ENCODE peak calls at places on chromosomes 13 and 19, in eight cellular contexts. One of them, this sample, is unnamed. For H3K9me3, the result is how much of the 10 kb centered on the place peaks cover.

GRCh38 chr13:114222461-114222968 is 12.2 kb upstream of the CDC16 start:
- DNase-seq in fibroblast of lung: peak
- DNase-seq in thoracic aorta: no peak
- DNase-seq in cardiac muscle cell: peak
- DNase-seq in stomach: no peak
- DNase-seq in heart right ventricle: peak
- DNase-seq in CD4-positive, CD25-positive, alpha-beta regulatory T cell: no peak
- DNase-seq in IMR-90: peak
- DNase-seq in this sample: no peak

GRCh38 chr19:55156202-55157063 is 1.1 kb downstream of the TNNI3 start:
- DNase-seq in heart right ventricle: peak
- DNase-seq in CD4-positive, CD25-positive, alpha-beta regulatory T cell: no peak
- DNase-seq in stomach: peak
- DNase-seq in cardiac muscle cell: peak
- DNase-seq in IMR-90: peak
- DNase-seq in thoracic aorta: no peak
- DNase-seq in fibroblast of lung: peak
- DNase-seq in this sample: peak

GRCh38 chr13:33678906-33679657 is 138.9 kb upstream of the RFC3 start:
- DNase-seq in stomach: peak
- DNase-seq in fibroblast of lung: peak
- DNase-seq in thoracic aorta: peak
- DNase-seq in CD4-positive, CD25-positive, alpha-beta regulatory T cell: peak
- DNase-seq in cardiac muscle cell: no peak
- DNase-seq in heart right ventricle: peak
- DNase-seq in IMR-90: peak
- DNase-seq in this sample: no peak

GRCh38 chr13:32117696-32118095 is 86.1 kb downstream of the FRY start:
- DNase-seq in IMR-90: peak
- DNase-seq in thoracic aorta: peak
- DNase-seq in fibroblast of lung: no peak
- DNase-seq in stomach: peak
- DNase-seq in heart right ventricle: peak
- DNase-seq in cardiac muscle cell: no peak
- DNase-seq in CD4-positive, CD25-positive, alpha-beta regulatory T cell: no peak
- DNase-seq in this sample: no peak

GRCh38 chr19:802888-803561 is 5.8 kb downstream of the PTBP1 start:
- DNase-seq in stomach: no peak
- DNase-seq in fibroblast of lung: peak
- DNase-seq in heart right ventricle: no peak
- DNase-seq in cardiac muscle cell: peak
- DNase-seq in IMR-90: no peak
- DNase-seq in CD4-positive, CD25-positive, alpha-beta regulatory T cell: no peak
- DNase-seq in thoracic aorta: no peak
- DNase-seq in this sample: no peak

GRCh38 chr19:49149652-49150105 is 5.5 kb downstream of the HRC start:
- DNase-seq in stomach: peak
- DNase-seq in heart right ventricle: peak
- DNase-seq in cardiac muscle cell: peak
- DNase-seq in IMR-90: peak
- DNase-seq in fibroblast of lung: peak
- DNase-seq in thoracic aorta: no peak
- DNase-seq in CD4-positive, CD25-positive, alpha-beta regulatory T cell: no peak
- DNase-seq in this sample: peak

GRCh38 chr19:57587529-57587928 is 3.6 kb downstream of the ZIK1 start:
- DNase-seq in stomach: no peak
- DNase-seq in heart right ventricle: no peak
- DNase-seq in IMR-90: peak
- DNase-seq in fibroblast of lung: peak
- DNase-seq in thoracic aorta: no peak
- DNase-seq in cardiac muscle cell: no peak
- DNase-seq in CD4-positive, CD25-positive, alpha-beta regulatory T cell: no peak
- DNase-seq in this sample: no peak

GRCh38 chr19:1284293-1284978 is 1.2 kb upstream of the EFNA2 start:
- DNase-seq in IMR-90: no peak
- DNase-seq in cardiac muscle cell: no peak
- DNase-seq in CD4-positive, CD25-positive, alpha-beta regulatory T cell: no peak
- DNase-seq in thoracic aorta: no peak
- DNase-seq in stomach: no peak
- DNase-seq in fibroblast of lung: no peak
- DNase-seq in heart right ventricle: no peak
- DNase-seq in this sample: no peak

GRCh38 chr13:79869326-79869725 is 388.4 kb downstream of the NDFIP2 start:
- DNase-seq in stomach: no peak
- DNase-seq in cardiac muscle cell: no peak
- DNase-seq in heart right ventricle: no peak
- DNase-seq in thoracic aorta: no peak
- DNase-seq in fibroblast of lung: peak
- DNase-seq in CD4-positive, CD25-positive, alpha-beta regulatory T cell: no peak
- DNase-seq in IMR-90: peak
- DNase-seq in this sample: peak

GRCh38 chr19:54317108-54317964 is 4.4 kb upstream of the LILRA5 start:
- DNase-seq in IMR-90: no peak
- DNase-seq in cardiac muscle cell: no peak
- DNase-seq in stomach: no peak
- DNase-seq in thoracic aorta: no peak
- DNase-seq in heart right ventricle: no peak
- DNase-seq in fibroblast of lung: no peak
- DNase-seq in CD4-positive, CD25-positive, alpha-beta regulatory T cell: no peak
- DNase-seq in this sample: no peak

GRCh38 chr13:20404488-20405222 is 121.0 kb downstream of the CRYL1 start:
- DNase-seq in cardiac muscle cell: no peak
- DNase-seq in stomach: peak
- DNase-seq in fibroblast of lung: no peak
- DNase-seq in CD4-positive, CD25-positive, alpha-beta regulatory T cell: no peak
- DNase-seq in heart right ventricle: no peak
- DNase-seq in IMR-90: no peak
- DNase-seq in thoracic aorta: no peak
- DNase-seq in this sample: no peak

GRCh38 chr13:114049026-114049425 is 75.2 kb upstream of the C13orf46 start:
- DNase-seq in cardiac muscle cell: no peak
- DNase-seq in CD4-positive, CD25-positive, alpha-beta regulatory T cell: no peak
- DNase-seq in fibroblast of lung: no peak
- DNase-seq in heart right ventricle: no peak
- DNase-seq in stomach: no peak
- DNase-seq in IMR-90: no peak
- DNase-seq in thoracic aorta: no peak
- DNase-seq in this sample: no peak

GRCh38 chr19:15108845-15109767 is 1.9 kb downstream of the SYDE1 start:
- DNase-seq in stomach: no peak
- DNase-seq in CD4-positive, CD25-positive, alpha-beta regulatory T cell: no peak
- DNase-seq in heart right ventricle: no peak
- DNase-seq in IMR-90: no peak
- DNase-seq in cardiac muscle cell: no peak
- DNase-seq in thoracic aorta: no peak
- DNase-seq in fibroblast of lung: no peak
- DNase-seq in this sample: no peak

GRCh38 chr19:51002542-51003311 is 1.3 kb upstream of the KLK8 start:
- DNase-seq in CD4-positive, CD25-positive, alpha-beta regulatory T cell: no peak
- DNase-seq in thoracic aorta: no peak
- DNase-seq in cardiac muscle cell: peak
- DNase-seq in stomach: no peak
- DNase-seq in heart right ventricle: no peak
- DNase-seq in fibroblast of lung: no peak
- DNase-seq in IMR-90: no peak
- DNase-seq in this sample: peak

GRCh38 chr13:73599232-73600128 is 534.7 kb downstream of the KLF12 start:
- DNase-seq in IMR-90: no peak
- DNase-seq in cardiac muscle cell: no peak
- DNase-seq in heart right ventricle: no peak
- DNase-seq in thoracic aorta: no peak
- DNase-seq in stomach: no peak
- DNase-seq in CD4-positive, CD25-positive, alpha-beta regulatory T cell: no peak
- DNase-seq in fibroblast of lung: no peak
- DNase-seq in this sample: no peak

GRCh38 chr13:74920361-74920760 is 561.6 kb downstream of the TBC1D4 start:
- DNase-seq in CD4-positive, CD25-positive, alpha-beta regulatory T cell: no peak
- DNase-seq in heart right ventricle: no peak
- DNase-seq in cardiac muscle cell: no peak
- DNase-seq in IMR-90: no peak
- DNase-seq in thoracic aorta: no peak
- DNase-seq in stomach: no peak
- DNase-seq in fibroblast of lung: no peak
- DNase-seq in this sample: peak

GRCh38 chr19:16599655-16600346 is 27.6 kb upstream of the SLC35E1 start:
- DNase-seq in stomach: no peak
- DNase-seq in IMR-90: no peak
- DNase-seq in heart right ventricle: no peak
- DNase-seq in fibroblast of lung: no peak
- DNase-seq in CD4-positive, CD25-positive, alpha-beta regulatory T cell: no peak
- DNase-seq in cardiac muscle cell: no peak
- DNase-seq in thoracic aorta: no peak
- DNase-seq in this sample: no peak

GRCh38 chr19:28449803-28450202 is 763.1 kb downstream of the UQCRFS1 start:
- DNase-seq in thoracic aorta: no peak
- DNase-seq in IMR-90: no peak
- DNase-seq in fibroblast of lung: no peak
- DNase-seq in heart right ventricle: no peak
- DNase-seq in stomach: no peak
- DNase-seq in cardiac muscle cell: no peak
- DNase-seq in CD4-positive, CD25-positive, alpha-beta regulatory T cell: no peak
- DNase-seq in this sample: no peak

GRCh38 chr19:14475251-14476073 is at the start of gene PTGER1:
- DNase-seq in fibroblast of lung: peak
- DNase-seq in IMR-90: peak
- DNase-seq in CD4-positive, CD25-positive, alpha-beta regulatory T cell: no peak
- DNase-seq in heart right ventricle: no peak
- DNase-seq in stomach: no peak
- DNase-seq in thoracic aorta: no peak
- DNase-seq in cardiac muscle cell: peak
- DNase-seq in this sample: peak

GRCh38 chr19:47663911-47664771 is 49.1 kb upstream of the EHD2 start:
- DNase-seq in fibroblast of lung: peak
- DNase-seq in CD4-positive, CD25-positive, alpha-beta regulatory T cell: no peak
- DNase-seq in heart right ventricle: no peak
- DNase-seq in cardiac muscle cell: peak
- DNase-seq in IMR-90: peak
- DNase-seq in stomach: peak
- DNase-seq in thoracic aorta: peak
- DNase-seq in this sample: no peak

DNA sequence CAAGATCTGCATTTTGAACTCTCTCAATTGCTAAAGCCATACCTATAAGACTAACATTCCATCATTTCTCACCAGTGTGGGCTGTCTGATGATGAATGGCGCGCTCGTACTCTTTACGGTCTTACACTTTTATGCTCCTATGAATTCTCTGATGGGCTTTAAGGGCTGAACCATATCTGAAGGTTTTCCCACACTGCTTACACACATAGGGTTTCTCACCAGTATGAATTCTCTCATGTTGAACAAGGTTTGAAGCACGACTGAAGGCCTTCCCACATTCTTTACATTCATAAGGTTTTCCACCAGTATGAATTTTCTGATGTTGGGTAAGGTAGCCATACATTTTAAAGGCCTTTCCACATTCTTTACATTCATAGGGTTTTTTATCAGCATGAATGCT is 18.8 kb upstream of the ZNF607 start:
- DNase-seq in thoracic aorta: no peak
- DNase-seq in fibroblast of lung: no peak
- DNase-seq in cardiac muscle cell: no peak
- DNase-seq in IMR-90: no peak
- DNase-seq in stomach: no peak
- DNase-seq in CD4-positive, CD25-positive, alpha-beta regulatory T cell: no peak
- DNase-seq in heart right ventricle: no peak
- DNase-seq in this sample: no peak
- H3K9me3 ChIP-seq in thoracic aorta: half or more
- H3K9me3 ChIP-seq in fibroblast of lung: under half
- H3K9me3 ChIP-seq in cardiac muscle cell: under half
- H3K9me3 ChIP-seq in IMR-90: under half
- H3K9me3 ChIP-seq in stomach: half or more
- H3K9me3 ChIP-seq in CD4-positive, CD25-positive, alpha-beta regulatory T cell: half or more
- H3K9me3 ChIP-seq in heart right ventricle: half or more
- H3K9me3 ChIP-seq in this sample: under half

GRCh38 chr19:52935434-52935833 is 12.2 kb upstream of the ZNF888 start:
- DNase-seq in heart right ventricle: no peak
- DNase-seq in thoracic aorta: no peak
- DNase-seq in IMR-90: peak
- DNase-seq in cardiac muscle cell: no peak
- DNase-seq in CD4-positive, CD25-positive, alpha-beta regulatory T cell: no peak
- DNase-seq in fibroblast of lung: peak
- DNase-seq in stomach: peak
- DNase-seq in this sample: no peak
- H3K9me3 ChIP-seq in heart right ventricle: under half
- H3K9me3 ChIP-seq in thoracic aorta: under half
- H3K9me3 ChIP-seq in IMR-90: under half
- H3K9me3 ChIP-seq in cardiac muscle cell: under half
- H3K9me3 ChIP-seq in CD4-positive, CD25-positive, alpha-beta regulatory T cell: under half
- H3K9me3 ChIP-seq in fibroblast of lung: under half
- H3K9me3 ChIP-seq in stomach: under half
- H3K9me3 ChIP-seq in this sample: under half

DNA sequence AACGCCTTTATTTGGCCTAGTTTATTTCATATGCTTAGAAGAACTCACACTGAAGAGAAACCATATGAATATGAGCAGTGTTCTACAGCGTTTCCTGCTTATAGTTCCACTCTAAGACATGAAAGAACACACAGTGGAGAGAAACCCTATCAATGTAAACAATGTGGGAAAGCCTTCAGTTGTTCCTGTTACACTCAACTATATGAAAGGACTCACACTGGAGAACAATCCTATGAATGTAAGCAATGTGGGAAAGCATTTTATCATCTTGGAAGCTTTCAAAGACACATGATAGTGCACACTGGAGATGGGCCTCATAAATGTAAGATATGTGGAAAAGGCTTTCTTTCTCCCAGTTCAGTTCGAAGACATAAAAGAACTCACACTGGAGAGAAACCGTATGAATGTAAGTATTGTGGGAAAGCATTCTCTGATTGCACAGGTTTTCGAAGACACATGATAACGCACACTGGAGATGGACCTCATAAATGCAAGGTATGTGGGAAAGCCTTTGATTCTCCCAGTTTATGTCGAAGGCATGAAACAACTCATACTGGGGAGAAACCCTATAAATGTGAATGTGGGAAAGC is 13.7 kb downstream of the ZNF441 start:
- DNase-seq in CD4-positive, CD25-positive, alpha-beta regulatory T cell: no peak
- DNase-seq in heart right ventricle: no peak
- DNase-seq in cardiac muscle cell: no peak
- DNase-seq in stomach: no peak
- DNase-seq in IMR-90: no peak
- DNase-seq in fibroblast of lung: no peak
- DNase-seq in thoracic aorta: no peak
- DNase-seq in this sample: no peak
- H3K9me3 ChIP-seq in CD4-positive, CD25-positive, alpha-beta regulatory T cell: half or more
- H3K9me3 ChIP-seq in heart right ventricle: half or more
- H3K9me3 ChIP-seq in cardiac muscle cell: under half
- H3K9me3 ChIP-seq in stomach: half or more
- H3K9me3 ChIP-seq in IMR-90: half or more
- H3K9me3 ChIP-seq in fibroblast of lung: under half
- H3K9me3 ChIP-seq in thoracic aorta: half or more
- H3K9me3 ChIP-seq in this sample: under half

DNA sequence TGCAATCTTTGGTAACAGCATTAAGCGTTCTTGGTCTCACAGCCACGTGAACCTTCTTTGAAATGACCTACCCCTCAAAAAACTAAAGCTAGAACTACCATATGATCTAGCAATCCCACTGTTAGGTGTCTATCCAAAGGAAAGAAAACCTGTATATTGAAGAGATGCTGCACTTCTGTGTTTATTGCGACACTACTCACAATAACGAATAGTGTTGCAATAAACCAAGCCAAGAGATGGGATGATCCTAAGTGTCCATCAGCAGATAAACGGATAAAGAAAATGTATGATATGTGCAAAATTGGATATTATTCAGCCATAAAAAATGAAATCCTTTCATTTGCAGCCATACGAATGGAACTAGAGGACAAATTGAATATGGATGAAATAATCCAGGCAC is 637.9 kb downstream of the EFNB2 start:
- DNase-seq in heart right ventricle: no peak
- DNase-seq in IMR-90: no peak
- DNase-seq in CD4-positive, CD25-positive, alpha-beta regulatory T cell: no peak
- DNase-seq in fibroblast of lung: no peak
- DNase-seq in stomach: no peak
- DNase-seq in cardiac muscle cell: no peak
- DNase-seq in thoracic aorta: no peak
- DNase-seq in this sample: no peak
- H3K9me3 ChIP-seq in heart right ventricle: under half
- H3K9me3 ChIP-seq in IMR-90: under half
- H3K9me3 ChIP-seq in CD4-positive, CD25-positive, alpha-beta regulatory T cell: under half
- H3K9me3 ChIP-seq in fibroblast of lung: under half
- H3K9me3 ChIP-seq in stomach: under half
- H3K9me3 ChIP-seq in cardiac muscle cell: under half
- H3K9me3 ChIP-seq in thoracic aorta: under half
- H3K9me3 ChIP-seq in this sample: under half